ENCODE peak calls at places on chromosomes 3 and 15, in five cellular contexts. One of them, this sample, is unnamed.

GRCh38 chr3:159616234-159616825 is 372.3 kb upstream of the IL12A start:
- DNase-seq in NB4: no peak
- DNase-seq in endothelial cell: peak; percentile 55
- DNase-seq in Calu3: peak; percentile 81
- DNase-seq in choroid plexus epithelial cell: peak; percentile 75
- DNase-seq in this sample: no peak

GRCh38 chr15:101536166-101536874 is 46.8 kb upstream of the PCSK6 start:
- DNase-seq in Calu3: no peak
- DNase-seq in NB4: no peak
- DNase-seq in endothelial cell: no peak
- DNase-seq in choroid plexus epithelial cell: no peak
- DNase-seq in this sample: no peak

GRCh38 chr3:107798381-107798780 is 275.6 kb downstream of the BBX start:
- DNase-seq in NB4: no peak
- DNase-seq in choroid plexus epithelial cell: peak; percentile 81
- DNase-seq in endothelial cell: no peak
- DNase-seq in Calu3: no peak
- DNase-seq in this sample: no peak

GRCh38 chr3:48695113-48695753 is 9.5 kb upstream of the NCKIPSD start:
- DNase-seq in Calu3: peak; percentile 19
- DNase-seq in choroid plexus epithelial cell: peak; percentile 88
- DNase-seq in NB4: no peak
- DNase-seq in endothelial cell: no peak
- DNase-seq in this sample: no peak

GRCh38 chr3:124834723-124835718 is 52.1 kb downstream of the ITGB5 start:
- DNase-seq in Calu3: peak; percentile 80
- DNase-seq in endothelial cell: peak; percentile 27
- DNase-seq in choroid plexus epithelial cell: peak; percentile 95
- DNase-seq in NB4: peak; percentile 37
- DNase-seq in this sample: no peak

GRCh38 chr15:98358971-98359370 is 289.4 kb upstream of the IGF1R start:
- DNase-seq in choroid plexus epithelial cell: no peak
- DNase-seq in endothelial cell: no peak
- DNase-seq in Calu3: no peak
- DNase-seq in NB4: no peak
- DNase-seq in this sample: no peak

GRCh38 chr3:20573175-20573574 is 387.2 kb upstream of the SGO1 start:
- DNase-seq in choroid plexus epithelial cell: peak; percentile 12
- DNase-seq in endothelial cell: no peak
- DNase-seq in NB4: no peak
- DNase-seq in Calu3: no peak
- DNase-seq in this sample: no peak

GRCh38 chr3:170699158-170700053 is 113.5 kb upstream of the SLC7A14 start:
- DNase-seq in NB4: no peak
- DNase-seq in Calu3: no peak
- DNase-seq in endothelial cell: no peak
- DNase-seq in choroid plexus epithelial cell: peak; percentile 54
- DNase-seq in this sample: no peak

GRCh38 chr15:81530271-81530670 is 156.3 kb upstream of the TMC3 start:
- DNase-seq in endothelial cell: no peak
- DNase-seq in choroid plexus epithelial cell: no peak
- DNase-seq in Calu3: no peak
- DNase-seq in NB4: no peak
- DNase-seq in this sample: no peak

GRCh38 chr3:32297366-32297765 is 58.9 kb downstream of the CMTM8 start:
- DNase-seq in choroid plexus epithelial cell: no peak
- DNase-seq in endothelial cell: no peak
- DNase-seq in Calu3: no peak
- DNase-seq in NB4: peak; percentile 26
- DNase-seq in this sample: no peak

GRCh38 chr15:89648106-89649012 is 6.9 kb downstream of the KIF7 start:
- DNase-seq in Calu3: no peak
- DNase-seq in endothelial cell: no peak
- DNase-seq in NB4: no peak
- DNase-seq in choroid plexus epithelial cell: no peak
- DNase-seq in this sample: no peak

GRCh38 chr15:25385986-25386385 is 52.8 kb downstream of the UBE3A start:
- DNase-seq in Calu3: no peak
- DNase-seq in endothelial cell: no peak
- DNase-seq in choroid plexus epithelial cell: peak; percentile 18
- DNase-seq in NB4: no peak
- DNase-seq in this sample: no peak

GRCh38 chr3:159762981-159763465 is 225.6 kb upstream of the IL12A start:
- DNase-seq in choroid plexus epithelial cell: peak; percentile 84
- DNase-seq in endothelial cell: peak; percentile 67
- DNase-seq in Calu3: peak; percentile 76
- DNase-seq in NB4: no peak
- DNase-seq in this sample: no peak

GRCh38 chr3:24220859-24221657 is 273.6 kb downstream of the THRB start:
- DNase-seq in choroid plexus epithelial cell: peak; percentile 94
- DNase-seq in NB4: no peak
- DNase-seq in Calu3: no peak
- DNase-seq in endothelial cell: no peak
- DNase-seq in this sample: no peak

GRCh38 chr3:14516738-14517345 is 23.3 kb downstream of the GRIP2 start:
- DNase-seq in Calu3: no peak
- DNase-seq in endothelial cell: no peak
- DNase-seq in NB4: no peak
- DNase-seq in choroid plexus epithelial cell: no peak
- DNase-seq in this sample: peak; percentile 10

GRCh38 chr3:50649451-50649931 is 25.2 kb upstream of the DOCK3 start:
- DNase-seq in NB4: no peak
- DNase-seq in endothelial cell: no peak
- DNase-seq in Calu3: no peak
- DNase-seq in choroid plexus epithelial cell: no peak
- DNase-seq in this sample: no peak

GRCh38 chr15:22895465-22896190 is 57.2 kb downstream of the NIPA2 start:
- DNase-seq in NB4: peak; percentile 28
- DNase-seq in endothelial cell: no peak
- DNase-seq in Calu3: peak; percentile 66
- DNase-seq in choroid plexus epithelial cell: peak; percentile 78
- DNase-seq in this sample: no peak

GRCh38 chr3:25281041-25281842 is 146.8 kb upstream of the RARB start:
- DNase-seq in NB4: no peak
- DNase-seq in choroid plexus epithelial cell: no peak
- DNase-seq in endothelial cell: no peak
- DNase-seq in Calu3: no peak
- DNase-seq in this sample: no peak

GRCh38 chr3:129584631-129585030 is 21.8 kb downstream of the PLXND1 start:
- DNase-seq in Calu3: no peak
- DNase-seq in choroid plexus epithelial cell: no peak
- DNase-seq in NB4: no peak
- DNase-seq in endothelial cell: no peak
- DNase-seq in this sample: no peak

GRCh38 chr3:49403891-49404290 is 7.9 kb downstream of the RHOA start:
- DNase-seq in endothelial cell: no peak
- DNase-seq in choroid plexus epithelial cell: no peak
- DNase-seq in Calu3: no peak
- DNase-seq in NB4: no peak
- DNase-seq in this sample: no peak

GRCh38 chr15:76158815-76159214 is 99.0 kb downstream of the TMEM266 start:
- DNase-seq in choroid plexus epithelial cell: no peak
- DNase-seq in Calu3: no peak
- DNase-seq in endothelial cell: no peak
- DNase-seq in NB4: no peak
- DNase-seq in this sample: no peak

GRCh38 chr3:41158947-41159346 is 40.4 kb upstream of the CTNNB1 start:
- DNase-seq in NB4: peak; percentile 8
- DNase-seq in Calu3: peak; percentile 6
- DNase-seq in choroid plexus epithelial cell: peak; percentile 46
- DNase-seq in endothelial cell: no peak
- DNase-seq in this sample: no peak

GRCh38 chr3:169812124-169812843 is 386 bp upstream of the LRRIQ4 start:
- DNase-seq in choroid plexus epithelial cell: peak; percentile 80
- DNase-seq in NB4: peak; percentile 79
- DNase-seq in endothelial cell: peak; percentile 61
- DNase-seq in Calu3: peak; percentile 63
- DNase-seq in this sample: peak; percentile 70

GRCh38 chr3:172859035-172859434 is 108.5 kb downstream of the ECT2 start:
- DNase-seq in endothelial cell: no peak
- DNase-seq in NB4: no peak
- DNase-seq in Calu3: no peak
- DNase-seq in choroid plexus epithelial cell: peak; percentile 30
- DNase-seq in this sample: no peak

GRCh38 chr3:30720586-30721313 is 114.3 kb downstream of the TGFBR2 start:
- DNase-seq in choroid plexus epithelial cell: peak; percentile 68
- DNase-seq in Calu3: peak; percentile 8
- DNase-seq in endothelial cell: no peak
- DNase-seq in NB4: no peak
- DNase-seq in this sample: no peak

GRCh38 chr3:5347486-5347885 is 160.0 kb downstream of the EDEM1 start:
- DNase-seq in endothelial cell: no peak
- DNase-seq in choroid plexus epithelial cell: no peak
- DNase-seq in Calu3: no peak
- DNase-seq in NB4: no peak
- DNase-seq in this sample: no peak

GRCh38 chr3:125585595-125586223 is 9.6 kb downstream of the OSBPL11 start:
- DNase-seq in choroid plexus epithelial cell: peak; percentile 81
- DNase-seq in Calu3: peak; percentile 64
- DNase-seq in endothelial cell: peak; percentile 64
- DNase-seq in NB4: peak; percentile 56
- DNase-seq in this sample: no peak

GRCh38 chr15:74007820-74008371 is 13.4 kb downstream of the PML start:
- DNase-seq in endothelial cell: no peak
- DNase-seq in Calu3: no peak
- DNase-seq in NB4: no peak
- DNase-seq in choroid plexus epithelial cell: no peak
- DNase-seq in this sample: no peak

GRCh38 chr3:109731639-109732473 is 394.5 kb upstream of the DPPA4 start:
- DNase-seq in endothelial cell: peak; percentile 58
- DNase-seq in choroid plexus epithelial cell: peak; percentile 87
- DNase-seq in NB4: peak; percentile 47
- DNase-seq in Calu3: peak; percentile 63
- DNase-seq in this sample: no peak

GRCh38 chr3:17125738-17126137 is 241.0 kb downstream of the PLCL2 start:
- DNase-seq in choroid plexus epithelial cell: no peak
- DNase-seq in NB4: no peak
- DNase-seq in Calu3: no peak
- DNase-seq in endothelial cell: no peak
- DNase-seq in this sample: no peak

GRCh38 chr3:15491143-15491542 is 30.4 kb downstream of the COLQ start:
- DNase-seq in endothelial cell: no peak
- DNase-seq in NB4: no peak
- DNase-seq in Calu3: no peak
- DNase-seq in choroid plexus epithelial cell: no peak
- DNase-seq in this sample: no peak

GRCh38 chr3:65904016-65904415 is 134.7 kb downstream of the MAGI1 start:
- DNase-seq in endothelial cell: no peak
- DNase-seq in NB4: no peak
- DNase-seq in choroid plexus epithelial cell: no peak
- DNase-seq in Calu3: no peak
- DNase-seq in this sample: no peak

GRCh38 chr3:65908588-65908987 is 130.1 kb downstream of the MAGI1 start:
- DNase-seq in NB4: no peak
- DNase-seq in choroid plexus epithelial cell: no peak
- DNase-seq in Calu3: no peak
- DNase-seq in endothelial cell: no peak
- DNase-seq in this sample: no peak

GRCh38 chr3:65902304-65902793 is 136.4 kb downstream of the MAGI1 start:
- DNase-seq in Calu3: no peak
- DNase-seq in endothelial cell: peak; percentile 11
- DNase-seq in choroid plexus epithelial cell: peak; percentile 49
- DNase-seq in NB4: no peak
- DNase-seq in this sample: no peak

GRCh38 chr3:65905648-65906211 is 133.0 kb downstream of the MAGI1 start:
- DNase-seq in Calu3: no peak
- DNase-seq in NB4: no peak
- DNase-seq in endothelial cell: no peak
- DNase-seq in choroid plexus epithelial cell: peak; percentile 18
- DNase-seq in this sample: no peak

GRCh38 chr3:65907232-65908130 is 131.2 kb downstream of the MAGI1 start:
- DNase-seq in Calu3: no peak
- DNase-seq in endothelial cell: no peak
- DNase-seq in choroid plexus epithelial cell: no peak
- DNase-seq in NB4: no peak
- DNase-seq in this sample: no peak
- TF ChIP-seq CTCF in Calu3: no peak
- TF ChIP-seq CTCF in endothelial cell: no peak
- TF ChIP-seq CTCF in choroid plexus epithelial cell: no peak
- TF ChIP-seq CTCF in NB4: no peak
- TF ChIP-seq CTCF in this sample: no peak

GRCh38 chr15:82680200-82681102 is 29.2 kb downstream of the AP3B2 start:
- DNase-seq in Calu3: peak; percentile 88
- DNase-seq in NB4: no peak
- DNase-seq in choroid plexus epithelial cell: no peak
- DNase-seq in endothelial cell: peak; percentile 47
- DNase-seq in this sample: peak; percentile 59
- TF ChIP-seq CTCF in Calu3: no peak
- TF ChIP-seq CTCF in NB4: no peak
- TF ChIP-seq CTCF in choroid plexus epithelial cell: no peak
- TF ChIP-seq CTCF in endothelial cell: no peak
- TF ChIP-seq CTCF in this sample: no peak

GRCh38 chr3:157271283-157271882 is 111.4 kb upstream of the CCNL1 start:
- DNase-seq in endothelial cell: no peak
- DNase-seq in choroid plexus epithelial cell: no peak
- DNase-seq in Calu3: no peak
- DNase-seq in NB4: no peak
- DNase-seq in this sample: no peak
- TF ChIP-seq CTCF in endothelial cell: no peak
- TF ChIP-seq CTCF in choroid plexus epithelial cell: peak; percentile 4
- TF ChIP-seq CTCF in Calu3: no peak
- TF ChIP-seq CTCF in NB4: no peak
- TF ChIP-seq CTCF in this sample: no peak

GRCh38 chr3:127556565-127556964 is 34.0 kb downstream of the TPRA1 start:
- DNase-seq in Calu3: peak; percentile 46
- DNase-seq in choroid plexus epithelial cell: no peak
- DNase-seq in endothelial cell: no peak
- DNase-seq in NB4: no peak
- DNase-seq in this sample: no peak
- TF ChIP-seq CTCF in Calu3: no peak
- TF ChIP-seq CTCF in choroid plexus epithelial cell: peak; percentile 24
- TF ChIP-seq CTCF in endothelial cell: peak; percentile 15
- TF ChIP-seq CTCF in NB4: no peak
- TF ChIP-seq CTCF in this sample: no peak

This sample was measured in activated B cell treated with CpG ODN at 0.5 μM for 24 hours.